ENCODE peak calls at places on chromosomes 13 and 19, in ten cellular contexts. One of them, this sample, is unnamed.

GRCh38 chr13:79522583-79522982 is 41.6 kb downstream of the NDFIP2 start:
- DNase-seq in fibroblast of villous mesenchyme: peak; percentile 33
- DNase-seq in activated gamma-delta T cell treated with Interleukin-2 at 50 U/mL for 16 hours: no peak
- DNase-seq in tibial artery: no peak
- DNase-seq in neural crest cell: no peak
- DNase-seq in Kasumi-1: peak; percentile 86
- DNase-seq in stromal cell of bone marrow: peak; percentile 48
- DNase-seq in NCI-H774: no peak
- DNase-seq in hepatic stellate cell: no peak
- DNase-seq in amniotic stem cell: no peak
- DNase-seq in this sample: no peak

GRCh38 chr13:106318941-106319411 is 216.5 kb downstream of the EFNB2 start:
- DNase-seq in fibroblast of villous mesenchyme: peak; percentile 93
- DNase-seq in activated gamma-delta T cell treated with Interleukin-2 at 50 U/mL for 16 hours: no peak
- DNase-seq in tibial artery: no peak
- DNase-seq in neural crest cell: no peak
- DNase-seq in Kasumi-1: peak; percentile 34
- DNase-seq in stromal cell of bone marrow: peak; percentile 33
- DNase-seq in NCI-H774: no peak
- DNase-seq in hepatic stellate cell: no peak
- DNase-seq in amniotic stem cell: peak; percentile 52
- DNase-seq in this sample: no peak

GRCh38 chr13:98026457-98026857 is 73.0 kb downstream of the IPO5 start:
- DNase-seq in fibroblast of villous mesenchyme: peak; percentile 65
- DNase-seq in activated gamma-delta T cell treated with Interleukin-2 at 50 U/mL for 16 hours: no peak
- DNase-seq in tibial artery: no peak
- DNase-seq in neural crest cell: peak; percentile 26
- DNase-seq in Kasumi-1: no peak
- DNase-seq in stromal cell of bone marrow: no peak
- DNase-seq in NCI-H774: no peak
- DNase-seq in hepatic stellate cell: no peak
- DNase-seq in amniotic stem cell: no peak
- DNase-seq in this sample: no peak

GRCh38 chr19:46404039-46404883 is 9.1 kb downstream of the CCDC8 start:
- DNase-seq in fibroblast of villous mesenchyme: peak; percentile 71
- DNase-seq in activated gamma-delta T cell treated with Interleukin-2 at 50 U/mL for 16 hours: no peak
- DNase-seq in tibial artery: peak; percentile 59
- DNase-seq in neural crest cell: peak; percentile 52
- DNase-seq in Kasumi-1: peak; percentile 44
- DNase-seq in stromal cell of bone marrow: no peak
- DNase-seq in NCI-H774: no peak
- DNase-seq in hepatic stellate cell: peak; percentile 67
- DNase-seq in amniotic stem cell: no peak
- DNase-seq in this sample: peak; percentile 71

GRCh38 chr13:20721454-20722357 is 18.2 kb downstream of the IL17D start:
- DNase-seq in fibroblast of villous mesenchyme: peak; percentile 73
- DNase-seq in activated gamma-delta T cell treated with Interleukin-2 at 50 U/mL for 16 hours: no peak
- DNase-seq in tibial artery: peak; percentile 60
- DNase-seq in neural crest cell: no peak
- DNase-seq in Kasumi-1: peak; percentile 35
- DNase-seq in stromal cell of bone marrow: no peak
- DNase-seq in NCI-H774: no peak
- DNase-seq in hepatic stellate cell: peak; percentile 77
- DNase-seq in amniotic stem cell: peak; percentile 17
- DNase-seq in this sample: no peak

GRCh38 chr13:42048625-42049453 is at the start of gene DGKH:
- DNase-seq in fibroblast of villous mesenchyme: peak; percentile 89
- DNase-seq in activated gamma-delta T cell treated with Interleukin-2 at 50 U/mL for 16 hours: peak; percentile 43
- DNase-seq in tibial artery: peak; percentile 78
- DNase-seq in neural crest cell: peak; percentile 66
- DNase-seq in Kasumi-1: peak; percentile 57
- DNase-seq in stromal cell of bone marrow: peak; percentile 44
- DNase-seq in NCI-H774: peak; percentile 28
- DNase-seq in hepatic stellate cell: peak; percentile 85
- DNase-seq in amniotic stem cell: peak; percentile 40
- DNase-seq in this sample: peak; percentile 89

GRCh38 chr19:53467138-53467502 is 413 bp upstream of the ZNF813 start:
- DNase-seq in fibroblast of villous mesenchyme: no peak
- DNase-seq in activated gamma-delta T cell treated with Interleukin-2 at 50 U/mL for 16 hours: no peak
- DNase-seq in tibial artery: peak; percentile 26
- DNase-seq in neural crest cell: no peak
- DNase-seq in Kasumi-1: no peak
- DNase-seq in stromal cell of bone marrow: no peak
- DNase-seq in NCI-H774: no peak
- DNase-seq in hepatic stellate cell: peak; percentile 20
- DNase-seq in amniotic stem cell: no peak
- DNase-seq in this sample: peak; percentile 23

GRCh38 chr19:53824134-53824611 is at the start of gene NLRP12:
- DNase-seq in fibroblast of villous mesenchyme: no peak
- DNase-seq in activated gamma-delta T cell treated with Interleukin-2 at 50 U/mL for 16 hours: no peak
- DNase-seq in tibial artery: peak; percentile 58
- DNase-seq in neural crest cell: no peak
- DNase-seq in Kasumi-1: peak; percentile 88
- DNase-seq in stromal cell of bone marrow: no peak
- DNase-seq in NCI-H774: no peak
- DNase-seq in hepatic stellate cell: no peak
- DNase-seq in amniotic stem cell: no peak
- DNase-seq in this sample: peak; percentile 69

GRCh38 chr13:112932971-112933370 is 36.0 kb upstream of the MCF2L start:
- DNase-seq in fibroblast of villous mesenchyme: no peak
- DNase-seq in activated gamma-delta T cell treated with Interleukin-2 at 50 U/mL for 16 hours: no peak
- DNase-seq in tibial artery: no peak
- DNase-seq in neural crest cell: no peak
- DNase-seq in Kasumi-1: no peak
- DNase-seq in stromal cell of bone marrow: no peak
- DNase-seq in NCI-H774: no peak
- DNase-seq in hepatic stellate cell: no peak
- DNase-seq in amniotic stem cell: no peak
- DNase-seq in this sample: no peak

GRCh38 chr19:34345934-34346333 is 19.1 kb upstream of the GPI start:
- DNase-seq in fibroblast of villous mesenchyme: peak; percentile 70
- DNase-seq in activated gamma-delta T cell treated with Interleukin-2 at 50 U/mL for 16 hours: peak; percentile 68
- DNase-seq in tibial artery: peak; percentile 58
- DNase-seq in neural crest cell: peak; percentile 73
- DNase-seq in Kasumi-1: peak; percentile 65
- DNase-seq in stromal cell of bone marrow: peak; percentile 52
- DNase-seq in NCI-H774: peak; percentile 55
- DNase-seq in hepatic stellate cell: peak; percentile 84
- DNase-seq in amniotic stem cell: peak; percentile 27
- DNase-seq in this sample: no peak

GRCh38 chr19:8391274-8392016 is 1.3 kb downstream of the RAB11B start:
- DNase-seq in fibroblast of villous mesenchyme: no peak
- DNase-seq in activated gamma-delta T cell treated with Interleukin-2 at 50 U/mL for 16 hours: no peak
- DNase-seq in tibial artery: no peak
- DNase-seq in neural crest cell: no peak
- DNase-seq in Kasumi-1: no peak
- DNase-seq in stromal cell of bone marrow: no peak
- DNase-seq in NCI-H774: no peak
- DNase-seq in hepatic stellate cell: no peak
- DNase-seq in amniotic stem cell: no peak
- DNase-seq in this sample: no peak

GRCh38 chr19:17469092-17469370 is 1.3 kb upstream of the SLC27A1 start:
- DNase-seq in fibroblast of villous mesenchyme: no peak
- DNase-seq in activated gamma-delta T cell treated with Interleukin-2 at 50 U/mL for 16 hours: no peak
- DNase-seq in tibial artery: no peak
- DNase-seq in neural crest cell: no peak
- DNase-seq in Kasumi-1: no peak
- DNase-seq in stromal cell of bone marrow: no peak
- DNase-seq in NCI-H774: no peak
- DNase-seq in hepatic stellate cell: no peak
- DNase-seq in amniotic stem cell: no peak
- DNase-seq in this sample: no peak

GRCh38 chr13:103102482-103102881 is 36.3 kb upstream of the SLC10A2 start:
- DNase-seq in fibroblast of villous mesenchyme: no peak
- DNase-seq in activated gamma-delta T cell treated with Interleukin-2 at 50 U/mL for 16 hours: no peak
- DNase-seq in tibial artery: no peak
- DNase-seq in neural crest cell: no peak
- DNase-seq in Kasumi-1: no peak
- DNase-seq in stromal cell of bone marrow: no peak
- DNase-seq in NCI-H774: no peak
- DNase-seq in hepatic stellate cell: no peak
- DNase-seq in amniotic stem cell: no peak
- DNase-seq in this sample: no peak

GRCh38 chr19:10420444-10421239 is at the start of gene PDE4A:
- DNase-seq in fibroblast of villous mesenchyme: peak; percentile 40
- DNase-seq in activated gamma-delta T cell treated with Interleukin-2 at 50 U/mL for 16 hours: peak; percentile 51
- DNase-seq in tibial artery: no peak
- DNase-seq in neural crest cell: no peak
- DNase-seq in Kasumi-1: peak; percentile 48
- DNase-seq in stromal cell of bone marrow: no peak
- DNase-seq in NCI-H774: no peak
- DNase-seq in hepatic stellate cell: peak; percentile 59
- DNase-seq in amniotic stem cell: no peak
- DNase-seq in this sample: no peak

GRCh38 chr19:33236696-33237390 is 11.2 kb upstream of the SLC7A10 start:
- DNase-seq in fibroblast of villous mesenchyme: no peak
- DNase-seq in activated gamma-delta T cell treated with Interleukin-2 at 50 U/mL for 16 hours: no peak
- DNase-seq in tibial artery: no peak
- DNase-seq in neural crest cell: no peak
- DNase-seq in Kasumi-1: no peak
- DNase-seq in stromal cell of bone marrow: no peak
- DNase-seq in NCI-H774: no peak
- DNase-seq in hepatic stellate cell: no peak
- DNase-seq in amniotic stem cell: no peak
- DNase-seq in this sample: peak; percentile 18

GRCh38 chr13:104098421-104098820 is 1032.2 kb upstream of the SLC10A2 start:
- DNase-seq in fibroblast of villous mesenchyme: no peak
- DNase-seq in activated gamma-delta T cell treated with Interleukin-2 at 50 U/mL for 16 hours: no peak
- DNase-seq in tibial artery: no peak
- DNase-seq in neural crest cell: no peak
- DNase-seq in Kasumi-1: no peak
- DNase-seq in stromal cell of bone marrow: no peak
- DNase-seq in NCI-H774: no peak
- DNase-seq in hepatic stellate cell: no peak
- DNase-seq in amniotic stem cell: no peak
- DNase-seq in this sample: no peak